ENCODE peak calls at places on chromosomes 3 and 15, in five cellular contexts. F, N, K, H and T are unnamed samples.

GRCh38 chr15:35654334-35654733 is 108.4 kb upstream of the DPH6 start:
- DNase-seq in N (no peak), F (no peak), K (no peak), H (no peak), T (no peak)

GRCh38 chr3:152961323-152961722 is 126.4 kb downstream of the P2RY1 start:
- DNase-seq in F (peak), H (peak), N (peak), K (no peak), T (peak)

GRCh38 chr3:57085211-57085610 is 24.7 kb downstream of the SPATA12 start:
- DNase-seq in K (no peak), N (no peak), F (no peak), H (no peak), T (no peak)

GRCh38 chr15:75455424-75455981 is 4.0 kb upstream of the SIN3A start:
- DNase-seq in N (peak), H (no peak), F (peak), K (peak), T (peak)

GRCh38 chr3:140180603-140181002 is 245.6 kb downstream of the CLSTN2 start:
- DNase-seq in N (no peak), H (peak), K (no peak), F (peak), T (no peak)

GRCh38 chr3:179929091-179929529 is 107.6 kb downstream of the PEX5L start:
- DNase-seq in F (peak), H (peak), N (peak), K (no peak), T (peak)

GRCh38 chr3:29282431-29283296 is 1.8 kb downstream of the RBMS3 start:
- DNase-seq in N (no peak), H (no peak), K (no peak), F (peak), T (no peak)

GRCh38 chr3:99960123-99960878 is 142.6 kb downstream of the CMSS1 start:
- DNase-seq in K (no peak), F (no peak), H (no peak), N (no peak), T (no peak)

GRCh38 chr3:185727873-185728272 is 97.0 kb downstream of the IGF2BP2 start:
- DNase-seq in K (no peak), H (no peak), F (no peak), N (no peak), T (no peak)

GRCh38 chr3:184234224-184234623 is 4.8 kb downstream of the VWA5B2 start:
- DNase-seq in K (no peak), H (peak), N (peak), F (peak), T (peak)

GRCh38 chr15:82664021-82664420 is 16.9 kb upstream of the CPEB1 start:
- DNase-seq in F (no peak), K (no peak), H (no peak), N (no peak), T (no peak)

GRCh38 chr3:71453319-71453718 is 130.2 kb downstream of the FOXP1 start:
- DNase-seq in N (no peak), H (no peak), K (no peak), F (no peak), T (no peak)

GRCh38 chr3:187518616-187519015 is 150.4 kb downstream of the RTP4 start:
- DNase-seq in K (no peak), H (no peak), F (no peak), N (no peak), T (no peak)

GRCh38 chr3:137325170-137325569 is 367.4 kb downstream of the IL20RB start:
- DNase-seq in F (no peak), K (no peak), N (no peak), H (no peak), T (no peak)
- TF ChIP-seq CTCF in F (no peak), K (no peak), N (no peak), H (no peak), T (no peak)

GRCh38 chr3:38646630-38647029 is 2.9 kb downstream of the SCN5A start:
- DNase-seq in F (peak), K (no peak), N (peak), H (no peak), T (peak)
- TF ChIP-seq CTCF in F (no peak), K (peak), N (peak), H (peak), T (peak)

DNA sequence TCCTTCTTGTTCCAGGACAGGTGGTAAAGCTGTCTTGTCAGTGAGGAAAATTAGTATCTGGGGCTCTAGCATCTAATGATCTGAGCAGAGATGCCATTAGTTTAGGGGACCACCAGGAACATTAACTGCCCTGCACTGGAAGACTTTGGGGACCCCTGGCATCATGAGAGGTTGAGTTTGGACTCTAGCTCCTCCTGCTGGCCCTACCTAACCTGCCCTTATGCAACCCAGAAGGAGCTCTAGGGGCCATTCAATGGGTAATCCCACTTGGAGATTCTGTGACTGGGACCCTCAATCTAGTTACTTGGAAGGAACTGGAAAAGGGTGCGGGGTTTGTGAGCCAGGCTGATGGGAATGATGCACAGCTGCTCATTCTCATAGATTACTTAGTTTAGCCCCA is 451.0 kb downstream of the EPHB1 start:
- DNase-seq in K (no peak), F (no peak), H (no peak), N (no peak), T (no peak)
- TF ChIP-seq CTCF in K (no peak), F (peak), H (peak), N (no peak), T (peak)

DNA sequence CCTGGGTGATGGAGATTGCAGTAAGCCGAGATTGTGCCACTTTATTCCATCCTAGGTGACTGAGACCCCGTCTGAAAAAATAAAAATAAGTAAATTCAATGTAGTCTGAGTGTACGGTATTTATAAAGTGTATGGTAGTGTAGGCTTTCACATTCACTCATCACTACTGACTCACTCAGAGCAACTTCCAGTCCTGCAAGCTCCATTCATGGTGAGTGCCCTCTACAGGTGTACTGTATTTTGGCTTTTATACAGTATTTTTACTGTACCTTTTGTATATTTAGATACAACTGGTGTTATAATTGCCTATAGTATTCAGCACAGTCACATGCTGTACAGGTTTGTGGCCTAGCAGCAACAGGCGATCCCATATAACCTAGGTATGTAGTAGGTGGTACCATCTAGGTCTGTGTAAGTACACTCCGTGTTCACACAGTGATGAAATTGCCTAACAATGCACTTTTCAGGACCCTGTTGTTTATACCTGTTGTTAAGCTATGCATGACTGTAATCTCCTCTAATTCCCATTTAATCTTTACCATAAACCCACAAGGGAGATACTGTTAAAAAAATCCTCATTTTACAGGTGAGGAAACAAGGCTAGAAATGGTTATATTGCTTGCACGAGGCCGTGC is 19.3 kb downstream of the CACNA1D start:
- DNase-seq in K (no peak), N (peak), H (no peak), F (no peak), T (no peak)
- TF ChIP-seq CTCF in K (no peak), N (peak), H (no peak), F (peak), T (peak)

GRCh38 chr3:155978324-155978723 is 107.9 kb downstream of the GMPS start:
- DNase-seq in N (no peak), H (no peak), F (no peak), K (no peak), T (no peak)
- TF ChIP-seq CTCF in N (no peak), H (peak), F (peak), K (no peak), T (no peak)

GRCh38 chr15:92638291-92638708 is 17.3 kb downstream of the FAM174B start:
- DNase-seq in F (no peak), K (no peak), N (peak), H (no peak), T (no peak)

GRCh38 chr15:92636950-92637481 is 18.6 kb downstream of the FAM174B start:
- DNase-seq in H (no peak), N (peak), F (no peak), K (no peak), T (no peak)

GRCh38 chr15:92637621-92638020 is 18.0 kb downstream of the FAM174B start:
- DNase-seq in H (no peak), K (peak), F (no peak), N (no peak), T (no peak)

GRCh38 chr15:92636401-92636949 is 19.1 kb downstream of the FAM174B start:
- DNase-seq in N (no peak), H (no peak), F (no peak), K (no peak), T (no peak)

DNA sequence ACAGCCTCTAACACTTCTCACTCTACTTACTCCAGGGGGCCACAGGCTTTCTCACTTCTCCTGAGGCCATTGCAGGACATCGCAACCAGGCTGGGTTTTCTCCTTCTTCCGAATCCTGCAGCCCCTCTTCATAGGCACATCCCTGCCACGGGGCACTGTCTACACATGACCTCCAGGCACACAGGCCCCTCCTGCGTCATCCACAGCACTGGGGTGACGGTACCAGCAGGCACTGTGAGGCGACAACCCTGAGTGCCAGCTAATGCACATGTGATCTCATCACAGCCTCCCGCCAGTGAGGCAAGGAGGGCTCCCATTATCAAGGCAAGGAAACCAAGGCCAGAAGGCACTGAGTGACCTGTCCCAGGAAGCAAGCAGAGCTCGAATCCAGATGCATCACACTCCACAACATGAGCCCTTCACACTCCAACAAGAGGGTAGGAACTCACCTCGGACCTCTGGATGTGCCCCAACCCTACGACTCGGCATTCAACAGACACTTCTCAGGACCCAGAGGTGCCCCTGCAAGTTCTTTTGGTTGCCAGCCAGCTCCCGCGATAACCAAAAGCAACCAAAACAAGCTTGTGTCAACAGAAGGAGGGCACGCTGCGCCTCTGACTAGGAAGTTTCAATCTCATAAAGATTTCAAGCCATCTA is 16.7 kb downstream of the FAM174B start:
- DNase-seq in K (no peak), F (no peak), N (no peak), H (no peak), T (no peak)
- TF ChIP-seq CTCF in K (no peak), F (no peak), N (no peak), H (no peak), T (no peak)

GRCh38 chr3:42600111-42600957 is at the start of gene NKTR:
- DNase-seq in N (peak), F (peak), K (peak), H (peak), T (peak)

GRCh38 chr3:42605550-42606173 is 5.2 kb downstream of the NKTR start:
- DNase-seq in F (no peak), K (no peak), N (no peak), H (no peak), T (no peak)

GRCh38 chr3:42602961-42603360 is 2.5 kb downstream of the NKTR start:
- DNase-seq in F (no peak), H (no peak), N (no peak), K (no peak), T (no peak)

GRCh38 chr3:42601898-42602581 is 1.6 kb downstream of the NKTR start:
- DNase-seq in H (no peak), N (no peak), K (no peak), F (peak), T (no peak)

DNA sequence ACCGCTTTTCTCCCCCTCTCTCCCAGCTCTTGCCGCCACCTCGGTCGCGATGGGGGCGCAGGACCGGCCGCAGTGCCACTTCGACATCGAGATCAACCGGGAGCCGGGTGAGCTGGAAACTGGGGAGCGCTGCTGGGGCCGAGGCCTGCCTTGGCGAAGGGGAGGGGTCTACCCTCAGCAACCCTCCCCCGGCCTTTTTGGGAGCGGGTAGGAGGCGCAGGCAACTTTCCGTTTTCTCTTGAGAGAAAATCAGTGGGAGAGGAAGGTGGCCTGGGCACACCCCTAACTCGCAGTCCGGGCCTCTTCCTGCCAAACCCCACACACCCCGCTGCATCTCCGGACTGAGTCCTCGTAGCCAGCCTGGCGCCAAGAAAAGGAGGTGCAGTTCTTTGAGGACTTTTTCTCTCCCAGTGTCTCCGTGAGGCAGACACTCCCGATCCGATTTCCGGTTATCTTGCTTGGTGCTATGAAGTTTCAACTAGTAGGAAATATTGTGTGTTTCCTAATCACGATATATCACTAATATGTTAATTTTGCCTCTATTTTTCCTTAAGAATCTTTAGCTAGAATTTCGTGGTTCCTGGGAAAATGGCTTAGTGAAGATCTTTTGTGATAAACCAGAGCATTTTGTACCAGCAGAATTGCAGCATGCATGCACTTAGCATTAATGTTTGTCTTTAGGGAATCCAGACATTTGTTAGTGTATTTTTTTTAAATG is 631 bp downstream of the NKTR start:
- DNase-seq in F (peak), N (peak), H (no peak), K (no peak), T (no peak)
- TF ChIP-seq CTCF in F (no peak), N (no peak), H (no peak), K (no peak), T (no peak)

GRCh38 chr3:98602078-98602678 is 8.8 kb upstream of the CPOX start:
- DNase-seq in K (no peak), H (no peak), N (peak), F (peak), T (peak)
- TF ChIP-seq CTCF in K (peak), H (peak), N (peak), F (peak), T (peak)

DNA sequence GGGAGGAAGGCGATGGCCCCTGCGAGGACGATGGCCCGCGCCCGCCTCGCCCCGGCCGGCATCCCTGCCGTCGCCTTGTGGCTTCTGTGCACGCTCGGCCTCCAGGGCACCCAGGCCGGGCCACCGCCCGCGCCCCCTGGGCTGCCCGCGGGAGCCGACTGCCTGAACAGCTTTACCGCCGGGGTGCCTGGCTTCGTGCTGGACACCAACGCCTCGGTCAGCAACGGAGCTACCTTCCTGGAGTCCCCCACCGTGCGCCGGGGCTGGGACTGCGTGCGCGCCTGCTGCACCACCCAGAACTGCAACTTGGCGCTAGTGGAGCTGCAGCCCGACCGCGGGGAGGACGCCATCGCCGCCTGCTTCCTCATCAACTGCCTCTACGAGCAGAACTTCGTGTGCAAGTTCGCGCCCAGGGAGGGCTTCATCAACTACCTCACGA is 714 bp downstream of the SPINT1 start:
- DNase-seq in N (no peak), F (peak), K (peak), H (no peak), T (peak)
- TF ChIP-seq CTCF in N (no peak), F (no peak), K (no peak), H (no peak), T (no peak)